ENCODE peak calls at places on chromosomes 3 and 15, in four cellular contexts. Q is K562, D is WTC11, I is HepG2. L is an unnamed sample.

GRCh38 chr15:41566121-41566885 is 7.3 kb downstream of the TYRO3 start:
- DNase-seq in Q (peak), D (no peak), I (no peak), L (no peak)

GRCh38 chr3:180594631-180595348 is 7.2 kb upstream of the TTC14 start:
- DNase-seq in Q (no peak), D (no peak), I (peak), L (peak)

GRCh38 chr3:7607083-7607482 is 746.2 kb downstream of the GRM7 start:
- DNase-seq in Q (no peak), D (no peak), I (no peak), L (no peak)

GRCh38 chr15:74830868-74831267 is 4.4 kb downstream of the CPLX3 start:
- DNase-seq in Q (no peak), D (no peak), I (no peak), L (no peak)

GRCh38 chr3:122003112-122003511 is 18.9 kb downstream of the ILDR1 start:
- DNase-seq in Q (no peak), D (no peak), I (no peak), L (no peak)

GRCh38 chr15:85479071-85479647 is 98.8 kb downstream of the AKAP13 start:
- DNase-seq in Q (no peak), D (no peak), I (no peak), L (no peak)

GRCh38 chr3:109081746-109082510 is 36.0 kb downstream of the MORC1 start:
- DNase-seq in Q (peak), D (peak), I (peak), L (peak)

GRCh38 chr3:126423191-126424038 is 28.7 kb downstream of the CFAP100 start:
- DNase-seq in Q (no peak), D (no peak), I (no peak), L (no peak)

GRCh38 chr3:14458434-14459280 is 56.3 kb downstream of the SLC6A6 start:
- DNase-seq in Q (no peak), D (no peak), I (no peak), L (no peak)

GRCh38 chr3:161035711-161036110 is 69.4 kb downstream of the B3GALNT1 start:
- DNase-seq in Q (no peak), D (no peak), I (no peak), L (no peak)

GRCh38 chr3:185737020-185737419 is 87.8 kb downstream of the IGF2BP2 start:
- DNase-seq in Q (no peak), D (no peak), I (no peak), L (no peak)

GRCh38 chr3:53089511-53089910 is 40.7 kb downstream of the RFT1 start:
- DNase-seq in Q (no peak), D (no peak), I (no peak), L (no peak)

GRCh38 chr3:69691860-69692259 is 47.4 kb upstream of the MITF start:
- DNase-seq in Q (no peak), D (no peak), I (no peak), L (no peak)

GRCh38 chr3:157807286-157807685 is 298.9 kb downstream of the SHOX2 start:
- DNase-seq in Q (no peak), D (no peak), I (no peak), L (no peak)

GRCh38 chr15:80620931-80621330 is 74.2 kb upstream of the ABHD17C start:
- DNase-seq in Q (no peak), D (no peak), I (no peak), L (no peak)

GRCh38 chr3:120763601-120764000 is 21.1 kb downstream of the GTF2E1 start:
- DNase-seq in Q (no peak), D (no peak), I (no peak), L (no peak)

GRCh38 chr3:165754219-165755007 is 82.8 kb downstream of the BCHE start:
- DNase-seq in Q (no peak), D (no peak), I (no peak), L (no peak)

GRCh38 chr3:38458796-38459498 is 5.3 kb downstream of the ACVR2B start:
- DNase-seq in Q (no peak), D (no peak), I (no peak), L (no peak)

GRCh38 chr3:147934316-147935188 is 525.4 kb downstream of the ZIC1 start:
- DNase-seq in Q (no peak), D (peak), I (no peak), L (no peak)

GRCh38 chr3:111715911-111716523 is 120.9 kb upstream of the ZBED2 start:
- DNase-seq in Q (peak), D (peak), I (peak), L (peak)

GRCh38 chr3:72255191-72255590 is 470.2 kb upstream of the PROK2 start:
- DNase-seq in Q (no peak), D (no peak), I (no peak), L (no peak)

GRCh38 chr15:66126057-66126855 is 127.3 kb downstream of the MEGF11 start:
- DNase-seq in Q (no peak), D (no peak), I (no peak), L (no peak)

GRCh38 chr15:39581501-39582285 is 814 bp downstream of the THBS1 start:
- DNase-seq in Q (no peak), D (peak), I (peak), L (peak)

GRCh38 chr3:134419214-134419965 is 45.1 kb upstream of the AMOTL2 start:
- DNase-seq in Q (no peak), D (no peak), I (peak), L (no peak)

GRCh38 chr15:68797589-68798377 is 22.9 kb downstream of the ANP32A start:
- DNase-seq in Q (peak), D (no peak), I (no peak), L (no peak)

GRCh38 chr15:66879511-66879910 is 177.5 kb downstream of the SMAD6 start:
- DNase-seq in Q (no peak), D (no peak), I (no peak), L (no peak)

GRCh38 chr3:37852097-37852496 is 9.6 kb upstream of the CTDSPL start:
- DNase-seq in Q (no peak), D (no peak), I (no peak), L (no peak)

GRCh38 chr15:81255596-81255995 is 58.9 kb downstream of the IL16 start:
- DNase-seq in Q (no peak), D (no peak), I (no peak), L (no peak)

GRCh38 chr3:182414586-182414985 is 378.7 kb upstream of the ATP11B start:
- DNase-seq in Q (no peak), D (no peak), I (no peak), L (no peak)

GRCh38 chr3:141455603-141456327 is 31.1 kb upstream of the RASA2 start:
- DNase-seq in Q (no peak), D (no peak), I (no peak), L (no peak)

GRCh38 chr15:68464451-68465090 is 32.6 kb upstream of the ITGA11 start:
- DNase-seq in Q (no peak), D (no peak), I (no peak), L (no peak)

GRCh38 chr3:41653575-41654239 is 308.2 kb downstream of the ULK4 start:
- DNase-seq in Q (no peak), D (no peak), I (no peak), L (no peak)

GRCh38 chr3:179969525-179969924 is 67.2 kb downstream of the PEX5L start:
- DNase-seq in Q (no peak), D (no peak), I (no peak), L (peak)

GRCh38 chr3:52845691-52846426 is 11.0 kb upstream of the MUSTN1 start:
- DNase-seq in Q (peak), D (peak), I (no peak), L (peak)

GRCh38 chr3:22730701-22731100 is 472.4 kb upstream of the UBE2E2 start:
- DNase-seq in Q (no peak), D (no peak), I (no peak), L (no peak)

GRCh38 chr3:32109256-32109655 is 2.8 kb downstream of the GPD1L start:
- DNase-seq in Q (no peak), D (peak), I (no peak), L (no peak)

GRCh38 chr3:76500746-76501275 is 539.1 kb upstream of the ROBO2 start:
- DNase-seq in Q (no peak), D (no peak), I (no peak), L (no peak)

GRCh38 chr3:99648091-99648490 is 9.7 kb downstream of the COL8A1 start:
- DNase-seq in Q (no peak), D (no peak), I (no peak), L (peak)
- TF ChIP-seq HMGXB4 in Q (no peak), D (no peak), I (no peak), L (no peak)

GRCh38 chr15:77630064-77630463 is 2.6 kb downstream of the LINGO1 start:
- DNase-seq in Q (no peak), D (no peak), I (no peak), L (no peak)

GRCh38 chr15:77631790-77632551 is 741 bp downstream of the LINGO1 start:
- DNase-seq in Q (peak), D (peak), I (no peak), L (peak)

GRCh38 chr15:77632760-77633133 is at the start of gene LINGO1:
- DNase-seq in Q (peak), D (peak), I (no peak), L (peak)

GRCh38 chr15:77629070-77630030 is 3.4 kb downstream of the LINGO1 start:
- DNase-seq in Q (no peak), D (no peak), I (no peak), L (no peak)

GRCh38 chr15:77630956-77631789 is 1.5 kb downstream of the LINGO1 start:
- DNase-seq in Q (peak), D (peak), I (no peak), L (no peak)
- TF ChIP-seq HMGXB4 in Q (no peak), D (peak), I (no peak), L (no peak)

DNA sequence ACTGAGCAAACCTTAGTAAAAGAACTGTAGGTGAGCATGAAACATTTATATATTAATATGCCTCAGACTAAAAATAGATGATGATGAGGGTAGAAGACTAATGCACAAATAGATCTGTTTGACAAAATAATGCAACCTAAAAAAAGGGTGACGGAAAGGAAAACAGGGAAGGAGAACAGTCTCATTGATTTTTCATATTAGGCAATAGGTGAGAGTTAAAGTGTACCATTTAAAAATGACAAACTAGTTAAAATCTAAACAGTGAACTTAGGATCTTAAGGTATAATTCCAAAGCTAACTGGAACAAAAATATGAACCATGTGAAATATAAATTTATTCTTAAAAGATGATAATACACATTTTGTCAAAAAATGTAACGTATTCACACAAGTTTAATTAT is 1347.6 kb downstream of the SI start:
- DNase-seq in Q (no peak), D (no peak), I (no peak), L (no peak)
- TF ChIP-seq HMGXB4 in Q (no peak), D (no peak), I (no peak), L (no peak)

GRCh38 chr3:16511561-16512434 is 1.7 kb downstream of the RFTN1 start:
- DNase-seq in Q (no peak), D (no peak), I (no peak), L (no peak)

GRCh38 chr3:16513141-16514020 is at the start of gene RFTN1:
- DNase-seq in Q (no peak), D (peak), I (no peak), L (no peak)

GRCh38 chr3:16510620-16511319 is 2.7 kb downstream of the RFTN1 start:
- DNase-seq in Q (no peak), D (no peak), I (no peak), L (no peak)

GRCh38 chr3:16514021-16514700 is 662 bp upstream of the RFTN1 start:
- DNase-seq in Q (no peak), D (no peak), I (no peak), L (no peak)

DNA sequence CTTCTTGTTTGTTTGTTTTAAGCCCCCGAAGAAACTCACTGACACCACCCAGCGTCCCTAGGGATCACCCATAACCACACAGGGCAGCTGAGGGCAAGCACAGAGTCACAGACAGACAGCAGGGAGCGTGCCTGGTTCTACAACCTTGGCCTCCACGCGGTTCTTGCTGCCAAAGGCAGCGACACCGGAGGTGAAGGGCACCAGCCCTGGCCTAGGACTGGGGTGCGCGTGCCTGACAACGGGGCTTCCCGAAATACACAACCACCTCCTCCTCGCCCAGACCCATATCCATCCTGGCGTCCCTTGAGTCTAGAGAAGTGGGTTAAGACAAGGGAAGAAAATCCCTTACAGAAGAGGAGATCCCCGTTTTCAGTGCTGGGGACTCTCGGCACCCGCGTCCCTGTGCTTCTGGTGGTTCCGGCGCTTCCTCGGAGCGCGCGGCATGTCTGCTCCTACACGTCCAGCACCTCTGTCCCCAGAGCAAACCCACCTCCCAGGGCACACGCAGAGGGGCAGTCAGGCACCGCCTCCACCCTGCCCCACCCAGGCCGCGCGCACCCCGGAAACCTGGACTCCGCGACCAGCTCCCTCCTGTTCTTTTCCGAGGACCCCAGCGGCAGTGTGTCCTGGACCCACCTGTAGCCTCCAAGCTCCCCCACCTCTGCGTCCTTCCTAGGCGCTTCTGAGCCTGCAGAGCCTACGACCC is 911 bp downstream of the RFTN1 start:
- DNase-seq in Q (no peak), D (no peak), I (no peak), L (no peak)
- TF ChIP-seq HMGXB4 in Q (no peak), D (no peak), I (no peak), L (no peak)

GRCh38 chr3:123660900-123661299 is 76.0 kb upstream of the HACD2 start:
- DNase-seq in Q (no peak), D (no peak), I (no peak), L (no peak)
- TF ChIP-seq HMGXB4 in Q (no peak), D (no peak), I (no peak), L (no peak)

GRCh38 chr3:17041009-17041408 is 156.3 kb downstream of the PLCL2 start:
- DNase-seq in Q (no peak), D (no peak), I (no peak), L (no peak)
- TF ChIP-seq HMGXB4 in Q (no peak), D (no peak), I (no peak), L (no peak)

GRCh38 chr15:72156928-72157327 is 38.7 kb downstream of the SENP8 start:
- DNase-seq in Q (no peak), D (no peak), I (no peak), L (no peak)

GRCh38 chr15:72155635-72156616 is 37.7 kb downstream of the SENP8 start:
- DNase-seq in Q (peak), D (peak), I (peak), L (peak)

GRCh38 chr15:72155021-72155621 is 36.9 kb downstream of the SENP8 start:
- DNase-seq in Q (no peak), D (no peak), I (no peak), L (peak)

GRCh38 chr15:72154316-72154715 is 36.1 kb downstream of the SENP8 start:
- DNase-seq in Q (no peak), D (no peak), I (no peak), L (no peak)

GRCh38 chr15:72153269-72153668 is 35.1 kb downstream of the SENP8 start:
- DNase-seq in Q (no peak), D (no peak), I (no peak), L (no peak)
- TF ChIP-seq HMGXB4 in Q (no peak), D (no peak), I (no peak), L (no peak)

L was measured in A549.